ENCODE peak calls at places on chromosomes 12 and 14, in eight cellular contexts. One of them, this sample, is unnamed.

GRCh38 chr12:50050410-50051280 is 6.8 kb upstream of the ASIC1 start:
- DNase-seq in NCI-H774: no peak
- DNase-seq in MCF 10A: no peak
- DNase-seq in astrocyte of the spinal cord: peak; percentile 12
- DNase-seq in psoas muscle: peak; percentile 79
- DNase-seq in fibroblast of pulmonary artery: peak; percentile 90
- DNase-seq in fibroblast of mammary gland: peak; percentile 61
- DNase-seq in amniotic stem cell: no peak
- DNase-seq in this sample: no peak

GRCh38 chr12:76641961-76642360 is 82.4 kb upstream of the OSBPL8 start:
- DNase-seq in MCF 10A: no peak
- DNase-seq in fibroblast of mammary gland: no peak
- DNase-seq in fibroblast of pulmonary artery: no peak
- DNase-seq in amniotic stem cell: no peak
- DNase-seq in astrocyte of the spinal cord: no peak
- DNase-seq in psoas muscle: no peak
- DNase-seq in NCI-H774: no peak
- DNase-seq in this sample: no peak

GRCh38 chr14:92577321-92577742 is 63.8 kb downstream of the RIN3 start:
- DNase-seq in NCI-H774: no peak
- DNase-seq in fibroblast of mammary gland: no peak
- DNase-seq in MCF 10A: no peak
- DNase-seq in astrocyte of the spinal cord: no peak
- DNase-seq in psoas muscle: no peak
- DNase-seq in amniotic stem cell: no peak
- DNase-seq in fibroblast of pulmonary artery: no peak
- DNase-seq in this sample: no peak

GRCh38 chr12:93325855-93326254 is 51.9 kb upstream of the NUDT4 start:
- DNase-seq in amniotic stem cell: no peak
- DNase-seq in fibroblast of pulmonary artery: peak; percentile 17
- DNase-seq in psoas muscle: no peak
- DNase-seq in fibroblast of mammary gland: peak; percentile 74
- DNase-seq in NCI-H774: no peak
- DNase-seq in MCF 10A: peak; percentile 72
- DNase-seq in astrocyte of the spinal cord: peak; percentile 83
- DNase-seq in this sample: peak; percentile 32

GRCh38 chr12:27462151-27462694 is 15.7 kb downstream of the SMCO2 start:
- DNase-seq in amniotic stem cell: peak; percentile 20
- DNase-seq in psoas muscle: no peak
- DNase-seq in fibroblast of mammary gland: peak; percentile 87
- DNase-seq in MCF 10A: no peak
- DNase-seq in NCI-H774: no peak
- DNase-seq in astrocyte of the spinal cord: peak; percentile 90
- DNase-seq in fibroblast of pulmonary artery: peak; percentile 98
- DNase-seq in this sample: peak; percentile 31

GRCh38 chr12:116454950-116455447 is 104.2 kb upstream of the MAP1LC3B2 start:
- DNase-seq in fibroblast of mammary gland: peak; percentile 98
- DNase-seq in astrocyte of the spinal cord: peak; percentile 94
- DNase-seq in amniotic stem cell: peak; percentile 84
- DNase-seq in NCI-H774: no peak
- DNase-seq in fibroblast of pulmonary artery: peak; percentile 91
- DNase-seq in MCF 10A: peak; percentile 79
- DNase-seq in psoas muscle: no peak
- DNase-seq in this sample: peak; percentile 48

GRCh38 chr12:52566847-52567291 is 6.8 kb downstream of the KRT74 start:
- DNase-seq in amniotic stem cell: no peak
- DNase-seq in fibroblast of pulmonary artery: no peak
- DNase-seq in astrocyte of the spinal cord: no peak
- DNase-seq in psoas muscle: no peak
- DNase-seq in NCI-H774: no peak
- DNase-seq in MCF 10A: no peak
- DNase-seq in fibroblast of mammary gland: no peak
- DNase-seq in this sample: peak; percentile 3

GRCh38 chr12:52149182-52149641 is 42.6 kb downstream of the KRT80 start:
- DNase-seq in fibroblast of mammary gland: no peak
- DNase-seq in fibroblast of pulmonary artery: no peak
- DNase-seq in MCF 10A: no peak
- DNase-seq in NCI-H774: no peak
- DNase-seq in astrocyte of the spinal cord: peak; percentile 20
- DNase-seq in psoas muscle: no peak
- DNase-seq in amniotic stem cell: no peak
- DNase-seq in this sample: no peak

GRCh38 chr14:78074546-78074945 is 95.6 kb upstream of the NRXN3 start:
- DNase-seq in amniotic stem cell: no peak
- DNase-seq in NCI-H774: no peak
- DNase-seq in fibroblast of pulmonary artery: no peak
- DNase-seq in psoas muscle: no peak
- DNase-seq in MCF 10A: no peak
- DNase-seq in astrocyte of the spinal cord: no peak
- DNase-seq in fibroblast of mammary gland: no peak
- DNase-seq in this sample: no peak

GRCh38 chr14:54329082-54329695 is 67.6 kb upstream of the CDKN3 start:
- DNase-seq in fibroblast of pulmonary artery: peak; percentile 81
- DNase-seq in amniotic stem cell: no peak
- DNase-seq in NCI-H774: peak; percentile 7
- DNase-seq in MCF 10A: peak; percentile 74
- DNase-seq in fibroblast of mammary gland: peak; percentile 68
- DNase-seq in astrocyte of the spinal cord: peak; percentile 78
- DNase-seq in psoas muscle: peak; percentile 20
- DNase-seq in this sample: peak; percentile 80

GRCh38 chr14:99790201-99790977 is 2.8 kb upstream of the EML1 start:
- DNase-seq in MCF 10A: no peak
- DNase-seq in psoas muscle: no peak
- DNase-seq in amniotic stem cell: no peak
- DNase-seq in NCI-H774: no peak
- DNase-seq in fibroblast of mammary gland: no peak
- DNase-seq in astrocyte of the spinal cord: no peak
- DNase-seq in fibroblast of pulmonary artery: no peak
- DNase-seq in this sample: no peak